ENCODE peak calls at places on chromosomes 1 and 21, in nine cellular contexts. N is stimulated activated CD8-positive, alpha-beta memory T cell treated with anti-CD3 and anti-CD28 coated beads, Interleukin-12 subunit alpha, Interleukin-12 subunit beta, amount 100 ng/mL, for 1 hour; X is HT-29; J is GM20000; B is stimulated activated naive CD4-positive, alpha-beta T cell; U is HCT116; O is T1000; E is heart left ventricle; K is NT2/D1. I is an unnamed sample.

GRCh38 chr1:61141288-61142044 is 59.1 kb downstream of the NFIA start:
- DNase-seq in K (no peak), U (no peak), E (no peak), J (no peak), X (peak), N (no peak), B (no peak), O (no peak), I (no peak)

GRCh38 chr1:82124987-82125638 is 324.4 kb downstream of the ADGRL2 start:
- DNase-seq in K (peak), U (no peak), E (no peak), O (no peak), N (no peak), B (no peak), J (no peak), X (no peak), I (no peak)

GRCh38 chr1:16006010-16006409 is 2.0 kb downstream of the SRARP start:
- DNase-seq in K (no peak), B (no peak), N (no peak), J (no peak), O (no peak), E (no peak), U (no peak), X (no peak), I (no peak)

GRCh38 chr1:64476251-64476952 is 6.5 kb downstream of the CACHD1 start:
- DNase-seq in O (no peak), U (no peak), N (no peak), E (peak), J (no peak), X (no peak), B (no peak), K (no peak), I (peak)

GRCh38 chr21:39658066-39658465 is 45.3 kb downstream of the B3GALT5 start:
- DNase-seq in B (no peak), J (no peak), E (no peak), N (no peak), K (no peak), O (no peak), X (no peak), U (no peak), I (no peak)

GRCh38 chr1:234069760-234070159 is 165.3 kb downstream of the SLC35F3 start:
- DNase-seq in N (no peak), E (no peak), K (no peak), U (no peak), J (no peak), X (peak), O (no peak), B (no peak), I (no peak)

GRCh38 chr21:39020751-39021474 is 162.3 kb downstream of the PSMG1 start:
- DNase-seq in E (no peak), X (peak), O (no peak), U (no peak), B (no peak), K (no peak), J (no peak), N (no peak), I (no peak)

GRCh38 chr1:167198518-167199133 is 22.1 kb upstream of the POU2F1 start:
- DNase-seq in O (no peak), K (no peak), J (no peak), E (no peak), X (no peak), U (no peak), B (no peak), N (no peak), I (no peak)

I was measured in BJ.